ENCODE peak calls at places on chromosomes 2 and 18, in nine cellular contexts. One of them, this sample, is unnamed.

GRCh38 chr2:25453199-25453903 is 111.6 kb upstream of the DNMT3A start:
- DNase-seq in left ventricle myocardium inferior: no peak
- DNase-seq in A673: no peak
- DNase-seq in naive thymus-derived CD4-positive, alpha-beta T cell: no peak
- DNase-seq in sigmoid colon: no peak
- DNase-seq in psoas muscle: no peak
- DNase-seq in CD4-positive, alpha-beta memory T cell: no peak
- DNase-seq in mammary epithelial cell: no peak
- DNase-seq in breast epithelium: no peak
- DNase-seq in this sample: no peak

GRCh38 chr2:112050311-112050710 is 4.8 kb upstream of the TMEM87B start:
- DNase-seq in left ventricle myocardium inferior: no peak
- DNase-seq in A673: no peak
- DNase-seq in naive thymus-derived CD4-positive, alpha-beta T cell: no peak
- DNase-seq in sigmoid colon: no peak
- DNase-seq in psoas muscle: no peak
- DNase-seq in CD4-positive, alpha-beta memory T cell: no peak
- DNase-seq in mammary epithelial cell: no peak
- DNase-seq in breast epithelium: no peak
- DNase-seq in this sample: no peak

GRCh38 chr2:165818920-165819319 is 24.9 kb upstream of the GALNT3 start:
- DNase-seq in left ventricle myocardium inferior: no peak
- DNase-seq in A673: no peak
- DNase-seq in naive thymus-derived CD4-positive, alpha-beta T cell: no peak
- DNase-seq in sigmoid colon: no peak
- DNase-seq in psoas muscle: no peak
- DNase-seq in CD4-positive, alpha-beta memory T cell: no peak
- DNase-seq in mammary epithelial cell: no peak
- DNase-seq in breast epithelium: no peak
- DNase-seq in this sample: no peak

GRCh38 chr2:18991177-18992168 is 366.9 kb downstream of the OSR1 start:
- DNase-seq in left ventricle myocardium inferior: peak; percentile 31
- DNase-seq in A673: no peak
- DNase-seq in naive thymus-derived CD4-positive, alpha-beta T cell: no peak
- DNase-seq in sigmoid colon: peak; percentile 75
- DNase-seq in psoas muscle: no peak
- DNase-seq in CD4-positive, alpha-beta memory T cell: no peak
- DNase-seq in mammary epithelial cell: peak; percentile 70
- DNase-seq in breast epithelium: peak; percentile 49
- DNase-seq in this sample: no peak

GRCh38 chr2:14717131-14717530 is 84.6 kb downstream of the LRATD1 start:
- DNase-seq in left ventricle myocardium inferior: no peak
- DNase-seq in A673: no peak
- DNase-seq in naive thymus-derived CD4-positive, alpha-beta T cell: no peak
- DNase-seq in sigmoid colon: no peak
- DNase-seq in psoas muscle: no peak
- DNase-seq in CD4-positive, alpha-beta memory T cell: no peak
- DNase-seq in mammary epithelial cell: no peak
- DNase-seq in breast epithelium: no peak
- DNase-seq in this sample: no peak

GRCh38 chr2:34104601-34105000 is 505.5 kb upstream of the FAM98A start:
- DNase-seq in left ventricle myocardium inferior: no peak
- DNase-seq in A673: no peak
- DNase-seq in naive thymus-derived CD4-positive, alpha-beta T cell: no peak
- DNase-seq in sigmoid colon: no peak
- DNase-seq in psoas muscle: no peak
- DNase-seq in CD4-positive, alpha-beta memory T cell: no peak
- DNase-seq in mammary epithelial cell: peak; percentile 65
- DNase-seq in breast epithelium: no peak
- DNase-seq in this sample: no peak

GRCh38 chr2:181438298-181438697 is 18.9 kb upstream of the ITGA4 start:
- DNase-seq in left ventricle myocardium inferior: no peak
- DNase-seq in A673: peak; percentile 15
- DNase-seq in naive thymus-derived CD4-positive, alpha-beta T cell: no peak
- DNase-seq in sigmoid colon: no peak
- DNase-seq in psoas muscle: no peak
- DNase-seq in CD4-positive, alpha-beta memory T cell: peak; percentile 34
- DNase-seq in mammary epithelial cell: peak; percentile 20
- DNase-seq in breast epithelium: no peak
- DNase-seq in this sample: no peak

GRCh38 chr18:58263055-58263732 is 219.2 kb downstream of the NEDD4L start:
- DNase-seq in left ventricle myocardium inferior: no peak
- DNase-seq in A673: peak; percentile 37
- DNase-seq in naive thymus-derived CD4-positive, alpha-beta T cell: no peak
- DNase-seq in sigmoid colon: no peak
- DNase-seq in psoas muscle: no peak
- DNase-seq in CD4-positive, alpha-beta memory T cell: no peak
- DNase-seq in mammary epithelial cell: peak; percentile 84
- DNase-seq in breast epithelium: peak; percentile 59
- DNase-seq in this sample: no peak

GRCh38 chr18:50398947-50399346 is 24.1 kb downstream of the SKA1 start:
- DNase-seq in left ventricle myocardium inferior: no peak
- DNase-seq in A673: no peak
- DNase-seq in naive thymus-derived CD4-positive, alpha-beta T cell: no peak
- DNase-seq in sigmoid colon: no peak
- DNase-seq in psoas muscle: no peak
- DNase-seq in CD4-positive, alpha-beta memory T cell: no peak
- DNase-seq in mammary epithelial cell: no peak
- DNase-seq in breast epithelium: no peak
- DNase-seq in this sample: no peak

GRCh38 chr18:44759925-44760342 is 79.2 kb downstream of the SETBP1 start:
- DNase-seq in left ventricle myocardium inferior: no peak
- DNase-seq in A673: no peak
- DNase-seq in naive thymus-derived CD4-positive, alpha-beta T cell: no peak
- DNase-seq in sigmoid colon: no peak
- DNase-seq in psoas muscle: no peak
- DNase-seq in CD4-positive, alpha-beta memory T cell: no peak
- DNase-seq in mammary epithelial cell: no peak
- DNase-seq in breast epithelium: no peak
- DNase-seq in this sample: no peak

GRCh38 chr2:127674241-127675209 is 805 bp downstream of the LIMS2 start:
- DNase-seq in left ventricle myocardium inferior: peak; percentile 62
- DNase-seq in A673: no peak
- DNase-seq in naive thymus-derived CD4-positive, alpha-beta T cell: no peak
- DNase-seq in sigmoid colon: peak; percentile 76
- DNase-seq in psoas muscle: peak; percentile 65
- DNase-seq in CD4-positive, alpha-beta memory T cell: no peak
- DNase-seq in mammary epithelial cell: no peak
- DNase-seq in breast epithelium: no peak
- DNase-seq in this sample: no peak

GRCh38 chr2:53630001-53630606 is 137.5 kb upstream of the CHAC2 start:
- DNase-seq in left ventricle myocardium inferior: no peak
- DNase-seq in A673: no peak
- DNase-seq in naive thymus-derived CD4-positive, alpha-beta T cell: no peak
- DNase-seq in sigmoid colon: no peak
- DNase-seq in psoas muscle: no peak
- DNase-seq in CD4-positive, alpha-beta memory T cell: no peak
- DNase-seq in mammary epithelial cell: no peak
- DNase-seq in breast epithelium: no peak
- DNase-seq in this sample: no peak

GRCh38 chr18:46319793-46320192 is 215.6 kb downstream of the HAUS1 start:
- DNase-seq in left ventricle myocardium inferior: no peak
- DNase-seq in A673: no peak
- DNase-seq in naive thymus-derived CD4-positive, alpha-beta T cell: no peak
- DNase-seq in sigmoid colon: no peak
- DNase-seq in psoas muscle: no peak
- DNase-seq in CD4-positive, alpha-beta memory T cell: no peak
- DNase-seq in mammary epithelial cell: peak; percentile 17
- DNase-seq in breast epithelium: no peak
- DNase-seq in this sample: no peak

GRCh38 chr2:180202591-180202990 is 195.5 kb upstream of the CWC22 start:
- DNase-seq in left ventricle myocardium inferior: no peak
- DNase-seq in A673: peak; percentile 3
- DNase-seq in naive thymus-derived CD4-positive, alpha-beta T cell: no peak
- DNase-seq in sigmoid colon: no peak
- DNase-seq in psoas muscle: no peak
- DNase-seq in CD4-positive, alpha-beta memory T cell: no peak
- DNase-seq in mammary epithelial cell: no peak
- DNase-seq in breast epithelium: no peak
- DNase-seq in this sample: no peak

GRCh38 chr2:216071452-216071851 is 10.2 kb downstream of the PECR start:
- DNase-seq in left ventricle myocardium inferior: no peak
- DNase-seq in A673: no peak
- DNase-seq in naive thymus-derived CD4-positive, alpha-beta T cell: no peak
- DNase-seq in sigmoid colon: no peak
- DNase-seq in psoas muscle: no peak
- DNase-seq in CD4-positive, alpha-beta memory T cell: no peak
- DNase-seq in mammary epithelial cell: no peak
- DNase-seq in breast epithelium: no peak
- DNase-seq in this sample: no peak

GRCh38 chr2:120204417-120204816 is 18.8 kb downstream of the TMEM185B start:
- DNase-seq in left ventricle myocardium inferior: no peak
- DNase-seq in A673: no peak
- DNase-seq in naive thymus-derived CD4-positive, alpha-beta T cell: no peak
- DNase-seq in sigmoid colon: no peak
- DNase-seq in psoas muscle: no peak
- DNase-seq in CD4-positive, alpha-beta memory T cell: no peak
- DNase-seq in mammary epithelial cell: no peak
- DNase-seq in breast epithelium: no peak
- DNase-seq in this sample: no peak

GRCh38 chr2:142724713-142725349 is 152.6 kb upstream of the KYNU start:
- DNase-seq in left ventricle myocardium inferior: no peak
- DNase-seq in A673: no peak
- DNase-seq in naive thymus-derived CD4-positive, alpha-beta T cell: no peak
- DNase-seq in sigmoid colon: no peak
- DNase-seq in psoas muscle: no peak
- DNase-seq in CD4-positive, alpha-beta memory T cell: no peak
- DNase-seq in mammary epithelial cell: no peak
- DNase-seq in breast epithelium: no peak
- DNase-seq in this sample: no peak

GRCh38 chr2:237650455-237650850 is 23.1 kb downstream of the LRRFIP1 start:
- DNase-seq in left ventricle myocardium inferior: no peak
- DNase-seq in A673: no peak
- DNase-seq in naive thymus-derived CD4-positive, alpha-beta T cell: no peak
- DNase-seq in sigmoid colon: no peak
- DNase-seq in psoas muscle: no peak
- DNase-seq in CD4-positive, alpha-beta memory T cell: no peak
- DNase-seq in mammary epithelial cell: no peak
- DNase-seq in breast epithelium: no peak
- DNase-seq in this sample: no peak
- H3K36me3 ChIP-seq in left ventricle myocardium inferior: peaks cover 12% of the 10 kb centered on the region
- H3K36me3 ChIP-seq in A673: no peaks in the 10 kb centered on the region
- H3K36me3 ChIP-seq in naive thymus-derived CD4-positive, alpha-beta T cell: no peaks in the 10 kb centered on the region
- H3K36me3 ChIP-seq in sigmoid colon: no peaks in the 10 kb centered on the region
- H3K36me3 ChIP-seq in psoas muscle: no peaks in the 10 kb centered on the region
- H3K36me3 ChIP-seq in CD4-positive, alpha-beta memory T cell: no peaks in the 10 kb centered on the region
- H3K36me3 ChIP-seq in mammary epithelial cell: no peaks in the 10 kb centered on the region
- H3K36me3 ChIP-seq in breast epithelium: no peaks in the 10 kb centered on the region
- H3K36me3 ChIP-seq in this sample: no peaks in the 10 kb centered on the region

GRCh38 chr2:106097370-106098000 is 96.6 kb downstream of the UXS1 start:
- DNase-seq in left ventricle myocardium inferior: no peak
- DNase-seq in A673: no peak
- DNase-seq in naive thymus-derived CD4-positive, alpha-beta T cell: no peak
- DNase-seq in sigmoid colon: no peak
- DNase-seq in psoas muscle: no peak
- DNase-seq in CD4-positive, alpha-beta memory T cell: no peak
- DNase-seq in mammary epithelial cell: no peak
- DNase-seq in breast epithelium: no peak
- DNase-seq in this sample: no peak
- H3K36me3 ChIP-seq in left ventricle myocardium inferior: peaks cover 48% of the 10 kb centered on the region
- H3K36me3 ChIP-seq in A673: no peaks in the 10 kb centered on the region
- H3K36me3 ChIP-seq in naive thymus-derived CD4-positive, alpha-beta T cell: peaks cover 28% of the 10 kb centered on the region
- H3K36me3 ChIP-seq in sigmoid colon: no peaks in the 10 kb centered on the region
- H3K36me3 ChIP-seq in psoas muscle: peaks cover 40% of the 10 kb centered on the region
- H3K36me3 ChIP-seq in CD4-positive, alpha-beta memory T cell: peaks cover 23% of the 10 kb centered on the region
- H3K36me3 ChIP-seq in mammary epithelial cell: no peaks in the 10 kb centered on the region
- H3K36me3 ChIP-seq in breast epithelium: no peaks in the 10 kb centered on the region
- H3K36me3 ChIP-seq in this sample: peaks cover 18% of the 10 kb centered on the region

GRCh38 chr2:236335696-236336574 is 71.7 kb upstream of the ASB18 start:
- DNase-seq in left ventricle myocardium inferior: no peak
- DNase-seq in A673: no peak
- DNase-seq in naive thymus-derived CD4-positive, alpha-beta T cell: no peak
- DNase-seq in sigmoid colon: no peak
- DNase-seq in psoas muscle: no peak
- DNase-seq in CD4-positive, alpha-beta memory T cell: no peak
- DNase-seq in mammary epithelial cell: no peak
- DNase-seq in breast epithelium: no peak
- DNase-seq in this sample: no peak
- H3K36me3 ChIP-seq in left ventricle myocardium inferior: no peaks in the 10 kb centered on the region
- H3K36me3 ChIP-seq in A673: no peaks in the 10 kb centered on the region
- H3K36me3 ChIP-seq in naive thymus-derived CD4-positive, alpha-beta T cell: no peaks in the 10 kb centered on the region
- H3K36me3 ChIP-seq in sigmoid colon: no peaks in the 10 kb centered on the region
- H3K36me3 ChIP-seq in psoas muscle: no peaks in the 10 kb centered on the region
- H3K36me3 ChIP-seq in CD4-positive, alpha-beta memory T cell: no peaks in the 10 kb centered on the region
- H3K36me3 ChIP-seq in mammary epithelial cell: no peaks in the 10 kb centered on the region
- H3K36me3 ChIP-seq in breast epithelium: no peaks in the 10 kb centered on the region
- H3K36me3 ChIP-seq in this sample: no peaks in the 10 kb centered on the region

GRCh38 chr2:229783108-229783721 is 68.9 kb upstream of the DNER start:
- DNase-seq in left ventricle myocardium inferior: no peak
- DNase-seq in A673: no peak
- DNase-seq in naive thymus-derived CD4-positive, alpha-beta T cell: no peak
- DNase-seq in sigmoid colon: no peak
- DNase-seq in psoas muscle: no peak
- DNase-seq in CD4-positive, alpha-beta memory T cell: no peak
- DNase-seq in mammary epithelial cell: no peak
- DNase-seq in breast epithelium: no peak
- DNase-seq in this sample: no peak
- H3K36me3 ChIP-seq in left ventricle myocardium inferior: peaks cover 55% of the 10 kb centered on the region
- H3K36me3 ChIP-seq in A673: peaks cover 34% of the 10 kb centered on the region
- H3K36me3 ChIP-seq in naive thymus-derived CD4-positive, alpha-beta T cell: peaks cover 64% of the 10 kb centered on the region
- H3K36me3 ChIP-seq in sigmoid colon: no peaks in the 10 kb centered on the region
- H3K36me3 ChIP-seq in psoas muscle: peaks cover 88% of the 10 kb centered on the region
- H3K36me3 ChIP-seq in CD4-positive, alpha-beta memory T cell: peaks cover 31% of the 10 kb centered on the region
- H3K36me3 ChIP-seq in mammary epithelial cell: peaks cover 34% of the 10 kb centered on the region
- H3K36me3 ChIP-seq in breast epithelium: no peaks in the 10 kb centered on the region
- H3K36me3 ChIP-seq in this sample: peaks cover 40% of the 10 kb centered on the region

GRCh38 chr2:241003369-241003768 is 5.0 kb downstream of the SNED1 start:
- DNase-seq in left ventricle myocardium inferior: no peak
- DNase-seq in A673: no peak
- DNase-seq in naive thymus-derived CD4-positive, alpha-beta T cell: no peak
- DNase-seq in sigmoid colon: peak; percentile 50
- DNase-seq in psoas muscle: no peak
- DNase-seq in CD4-positive, alpha-beta memory T cell: no peak
- DNase-seq in mammary epithelial cell: no peak
- DNase-seq in breast epithelium: peak; percentile 10
- DNase-seq in this sample: no peak

GRCh38 chr2:241003047-241003360 is 4.6 kb downstream of the SNED1 start:
- DNase-seq in left ventricle myocardium inferior: no peak
- DNase-seq in A673: no peak
- DNase-seq in naive thymus-derived CD4-positive, alpha-beta T cell: no peak
- DNase-seq in sigmoid colon: no peak
- DNase-seq in psoas muscle: no peak
- DNase-seq in CD4-positive, alpha-beta memory T cell: no peak
- DNase-seq in mammary epithelial cell: no peak
- DNase-seq in breast epithelium: no peak
- DNase-seq in this sample: no peak

GRCh38 chr2:241001413-241002274 is 3.2 kb downstream of the SNED1 start:
- DNase-seq in left ventricle myocardium inferior: no peak
- DNase-seq in A673: no peak
- DNase-seq in naive thymus-derived CD4-positive, alpha-beta T cell: no peak
- DNase-seq in sigmoid colon: peak; percentile 57
- DNase-seq in psoas muscle: peak; percentile 46
- DNase-seq in CD4-positive, alpha-beta memory T cell: no peak
- DNase-seq in mammary epithelial cell: no peak
- DNase-seq in breast epithelium: peak; percentile 15
- DNase-seq in this sample: no peak

GRCh38 chr2:241003830-241004564 is 5.6 kb downstream of the SNED1 start:
- DNase-seq in left ventricle myocardium inferior: no peak
- DNase-seq in A673: no peak
- DNase-seq in naive thymus-derived CD4-positive, alpha-beta T cell: no peak
- DNase-seq in sigmoid colon: peak; percentile 29
- DNase-seq in psoas muscle: no peak
- DNase-seq in CD4-positive, alpha-beta memory T cell: no peak
- DNase-seq in mammary epithelial cell: no peak
- DNase-seq in breast epithelium: no peak
- DNase-seq in this sample: no peak

GRCh38 chr2:241002275-241003046 is 4.0 kb downstream of the SNED1 start:
- DNase-seq in left ventricle myocardium inferior: no peak
- DNase-seq in A673: no peak
- DNase-seq in naive thymus-derived CD4-positive, alpha-beta T cell: no peak
- DNase-seq in sigmoid colon: peak; percentile 46
- DNase-seq in psoas muscle: peak; percentile 44
- DNase-seq in CD4-positive, alpha-beta memory T cell: no peak
- DNase-seq in mammary epithelial cell: no peak
- DNase-seq in breast epithelium: peak; percentile 14
- DNase-seq in this sample: no peak
- H3K36me3 ChIP-seq in left ventricle myocardium inferior: peaks cover 40% of the 10 kb centered on the region
- H3K36me3 ChIP-seq in A673: no peaks in the 10 kb centered on the region
- H3K36me3 ChIP-seq in naive thymus-derived CD4-positive, alpha-beta T cell: no peaks in the 10 kb centered on the region
- H3K36me3 ChIP-seq in sigmoid colon: no peaks in the 10 kb centered on the region
- H3K36me3 ChIP-seq in psoas muscle: peaks cover 16% of the 10 kb centered on the region
- H3K36me3 ChIP-seq in CD4-positive, alpha-beta memory T cell: no peaks in the 10 kb centered on the region
- H3K36me3 ChIP-seq in mammary epithelial cell: no peaks in the 10 kb centered on the region
- H3K36me3 ChIP-seq in breast epithelium: no peaks in the 10 kb centered on the region
- H3K36me3 ChIP-seq in this sample: no peaks in the 10 kb centered on the region